ENCODE peak calls at places on chromosomes 3 and 15, in six cellular contexts. L is Peyer's patch, F is endothelial cell of umbilical vein, Q is sigmoid colon, O is prostate gland, C is adrenal gland. N is an unnamed sample.

GRCh38 chr15:101731746-101732145 is 7.5 kb upstream of the TARS3 start:
- DNase-seq in C (no peak), O (no peak), Q (no peak), F (no peak), L (no peak), N (no peak)

GRCh38 chr15:75532413-75533250 is 46.5 kb downstream of the PTPN9 start:
- DNase-seq in F (peak), L (no peak), C (peak), O (peak), Q (peak), N (peak)

GRCh38 chr3:159451067-159451466 is 537.6 kb upstream of the IL12A start:
- DNase-seq in F (no peak), Q (no peak), L (no peak), O (no peak), C (no peak), N (no peak)

GRCh38 chr3:106811376-106811775 is 565.9 kb upstream of the CCDC54 start:
- DNase-seq in Q (no peak), L (no peak), O (no peak), C (no peak), F (peak), N (no peak)

GRCh38 chr3:120646771-120647449 is 35.1 kb downstream of the HGD start:
- DNase-seq in L (no peak), Q (no peak), F (no peak), C (no peak), O (no peak), N (no peak)

GRCh38 chr3:184604039-184604955 is 42.7 kb downstream of the EPHB3 start:
- DNase-seq in F (no peak), Q (peak), L (peak), C (peak), O (no peak), N (no peak)

GRCh38 chr3:160372780-160373179 is 26.2 kb downstream of the IFT80 start:
- DNase-seq in L (no peak), C (no peak), Q (no peak), O (no peak), F (no peak), N (no peak)

GRCh38 chr3:31659246-31659645 is 126.5 kb downstream of the STT3B start:
- DNase-seq in Q (no peak), F (no peak), O (no peak), C (no peak), L (no peak), N (no peak)

GRCh38 chr15:99239545-99240198 is 9.7 kb downstream of the TTC23 start:
- DNase-seq in O (no peak), F (peak), Q (no peak), L (no peak), C (no peak), N (no peak)

GRCh38 chr3:53075743-53076140 is 29.9 kb upstream of the SFMBT1 start:
- DNase-seq in O (no peak), Q (peak), F (no peak), L (no peak), C (no peak), N (peak)

GRCh38 chr15:52392008-52392687 is 96.5 kb upstream of the MYO5C start:
- DNase-seq in C (no peak), F (no peak), L (no peak), O (no peak), Q (no peak), N (no peak)

GRCh38 chr3:14508966-14509795 is 31.0 kb downstream of the GRIP2 start:
- DNase-seq in F (peak), L (peak), Q (peak), C (peak), O (peak), N (peak)

GRCh38 chr15:62545392-62546227 is 380.5 kb upstream of the C2CD4B start:
- DNase-seq in Q (peak), F (no peak), O (peak), L (no peak), C (no peak), N (peak)

GRCh38 chr15:86284630-86285029 is 205.0 kb downstream of the AGBL1 start:
- DNase-seq in O (no peak), F (no peak), C (no peak), Q (no peak), L (no peak), N (no peak)

GRCh38 chr3:194139085-194139976 is 3.4 kb downstream of the HES1 start:
- DNase-seq in F (peak), C (no peak), L (no peak), O (peak), Q (peak), N (no peak)

GRCh38 chr3:194142156-194142910 is 6.4 kb downstream of the HES1 start:
- DNase-seq in Q (peak), O (no peak), L (no peak), F (peak), C (peak), N (peak)

GRCh38 chr3:194139977-194140351 is 4.0 kb downstream of the HES1 start:
- DNase-seq in F (no peak), O (no peak), Q (no peak), L (no peak), C (no peak), N (no peak)

GRCh38 chr3:194140520-194141414 is 4.8 kb downstream of the HES1 start:
- DNase-seq in C (peak), L (peak), F (peak), Q (peak), O (no peak), N (peak)

GRCh38 chr3:194141415-194142155 is 5.6 kb downstream of the HES1 start:
- DNase-seq in L (peak), C (peak), O (peak), F (peak), Q (peak), N (peak)
- TF ChIP-seq POLR2A in L (no peak), C (peak), O (no peak), F (no peak), Q (no peak), N (no peak)

GRCh38 chr3:23159929-23160328 is 43.2 kb upstream of the UBE2E2 start:
- DNase-seq in L (no peak), O (no peak), F (peak), Q (no peak), C (no peak), N (no peak)
- TF ChIP-seq CTCF in L (no peak), O (no peak), F (no peak), Q (no peak), C (no peak), N (no peak)

GRCh38 chr15:40942865-40943264 is 10.4 kb upstream of the CHAC1 start:
- DNase-seq in O (no peak), C (no peak), F (no peak), L (no peak), Q (no peak), N (no peak)

GRCh38 chr15:40941528-40942336 is 11.5 kb upstream of the CHAC1 start:
- DNase-seq in O (peak), C (peak), Q (peak), L (peak), F (peak), N (peak)

GRCh38 chr15:40939909-40940801 is 11.0 kb downstream of the DLL4 start:
- DNase-seq in L (no peak), F (peak), O (no peak), C (no peak), Q (no peak), N (no peak)

GRCh38 chr15:40942337-40942854 is 10.9 kb upstream of the CHAC1 start:
- DNase-seq in C (no peak), F (no peak), O (no peak), L (no peak), Q (no peak), N (no peak)

GRCh38 chr15:40941078-40941527 is 12.0 kb downstream of the DLL4 start:
- DNase-seq in L (no peak), F (no peak), C (peak), Q (no peak), O (no peak), N (no peak)
- H3K4me3 ChIP-seq in L (peak), F (no peak), C (peak), Q (peak), O (peak), N (peak)

GRCh38 chr3:51957520-51958205 is 2.5 kb downstream of the GPR62 start:
- DNase-seq in O (no peak), L (no peak), C (no peak), F (no peak), Q (no peak), N (no peak)

GRCh38 chr3:51954713-51955112 is 468 bp upstream of the GPR62 start:
- DNase-seq in L (no peak), Q (no peak), C (no peak), O (no peak), F (no peak), N (no peak)

GRCh38 chr3:51954120-51954519 is 1.1 kb upstream of the GPR62 start:
- DNase-seq in O (no peak), F (no peak), C (no peak), L (no peak), Q (no peak), N (no peak)

GRCh38 chr3:51955175-51955892 is at the start of gene GPR62:
- DNase-seq in L (no peak), C (no peak), O (no peak), Q (no peak), F (no peak), N (no peak)

DNA sequence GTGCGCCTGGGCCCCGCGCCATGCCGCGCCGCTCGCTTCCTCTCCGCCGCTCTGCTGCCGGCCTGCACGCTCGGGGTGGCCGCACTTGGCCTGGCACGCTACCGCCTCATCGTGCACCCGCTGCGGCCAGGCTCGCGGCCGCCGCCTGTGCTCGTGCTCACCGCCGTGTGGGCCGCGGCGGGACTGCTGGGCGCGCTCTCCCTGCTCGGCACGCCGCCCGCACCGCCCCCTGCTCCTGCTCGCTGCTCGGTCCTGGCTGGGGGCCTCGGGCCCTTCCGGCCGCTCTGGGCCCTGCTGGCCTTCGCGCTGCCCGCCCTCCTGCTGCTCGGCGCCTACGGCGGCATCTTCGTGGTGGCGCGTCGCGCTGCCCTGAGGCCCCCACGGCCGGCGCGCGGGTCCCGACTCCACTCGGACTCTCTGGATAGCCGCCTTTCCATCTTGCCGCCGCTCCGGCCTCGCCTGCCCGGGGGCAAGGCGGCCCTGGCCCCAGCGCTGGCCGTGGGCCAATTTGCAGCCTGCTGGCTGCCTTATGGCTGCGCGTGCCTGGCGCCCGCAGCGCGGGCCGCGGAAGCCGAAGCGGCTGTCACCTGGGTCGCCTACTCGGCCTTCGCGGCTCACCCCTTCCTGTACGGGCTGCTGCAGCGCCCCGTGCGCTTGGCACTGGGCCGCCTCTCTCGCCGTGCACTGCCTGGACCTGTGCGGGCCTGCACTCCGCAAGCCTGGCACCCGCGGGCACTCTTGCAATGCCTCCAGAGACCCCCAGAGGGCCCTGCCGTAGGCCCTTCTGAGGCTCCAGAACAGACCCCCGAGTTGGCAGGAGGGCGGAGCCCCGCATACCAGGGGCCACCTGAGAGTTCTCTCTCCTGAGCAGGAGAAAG is 951 bp downstream of the GPR62 start:
- DNase-seq in Q (no peak), L (no peak), C (peak), F (peak), O (peak), N (peak)
- TF ChIP-seq POLR2A in Q (no peak), L (no peak), C (peak), F (no peak), O (peak), N (no peak)

GRCh38 chr3:182740710-182741109 is 52.6 kb upstream of the ATP11B start:
- DNase-seq in Q (no peak), F (no peak), L (no peak), O (no peak), C (no peak), N (peak)
- TF ChIP-seq CTCF in Q (no peak), F (no peak), L (no peak), O (no peak), C (no peak), N (no peak)